ENCODE peak calls at places on chromosomes 16 and 17, in seven cellular contexts. One of them, this sample, is unnamed.

GRCh38 chr17:57165754-57166153 is 80.7 kb downstream of the AKAP1 start:
- DNase-seq in MCF 10A: no peak
- DNase-seq in NAMALWA: no peak
- DNase-seq in HTR-8/SVneo: no peak
- DNase-seq in progenitor cell of endocrine pancreas: no peak
- DNase-seq in Caco-2: no peak
- DNase-seq in psoas muscle: no peak
- DNase-seq in this sample: no peak

GRCh38 chr17:78072961-78073360 is 55.6 kb downstream of the TMC6 start:
- DNase-seq in MCF 10A: no peak
- DNase-seq in Caco-2: no peak
- DNase-seq in HTR-8/SVneo: no peak
- DNase-seq in progenitor cell of endocrine pancreas: no peak
- DNase-seq in NAMALWA: no peak
- DNase-seq in psoas muscle: no peak
- DNase-seq in this sample: no peak

GRCh38 chr16:89484923-89485679 is 5.3 kb downstream of the ANKRD11 start:
- DNase-seq in HTR-8/SVneo: no peak
- DNase-seq in MCF 10A: no peak
- DNase-seq in progenitor cell of endocrine pancreas: no peak
- DNase-seq in Caco-2: no peak
- DNase-seq in psoas muscle: no peak
- DNase-seq in NAMALWA: peak; percentile 57
- DNase-seq in this sample: no peak

GRCh38 chr16:30377050-30377811 is 2.6 kb downstream of the MYL11 start:
- DNase-seq in progenitor cell of endocrine pancreas: peak; percentile 76
- DNase-seq in HTR-8/SVneo: no peak
- DNase-seq in psoas muscle: no peak
- DNase-seq in NAMALWA: no peak
- DNase-seq in Caco-2: no peak
- DNase-seq in MCF 10A: no peak
- DNase-seq in this sample: no peak

GRCh38 chr16:46972971-46973456 is 460 bp downstream of the DNAJA2 start:
- DNase-seq in progenitor cell of endocrine pancreas: peak; percentile 33
- DNase-seq in psoas muscle: peak; percentile 37
- DNase-seq in MCF 10A: no peak
- DNase-seq in HTR-8/SVneo: peak; percentile 12
- DNase-seq in NAMALWA: no peak
- DNase-seq in Caco-2: peak; percentile 69
- DNase-seq in this sample: peak; percentile 40

GRCh38 chr16:7185689-7186088 is 147.0 kb upstream of the RBFOX1 start:
- DNase-seq in NAMALWA: no peak
- DNase-seq in Caco-2: peak; percentile 47
- DNase-seq in psoas muscle: no peak
- DNase-seq in MCF 10A: no peak
- DNase-seq in progenitor cell of endocrine pancreas: no peak
- DNase-seq in HTR-8/SVneo: no peak
- DNase-seq in this sample: peak; percentile 54

GRCh38 chr16:81431554-81432353 is 12.9 kb upstream of the CMIP start:
- DNase-seq in progenitor cell of endocrine pancreas: no peak
- DNase-seq in MCF 10A: no peak
- DNase-seq in NAMALWA: no peak
- DNase-seq in Caco-2: no peak
- DNase-seq in HTR-8/SVneo: no peak
- DNase-seq in psoas muscle: no peak
- DNase-seq in this sample: peak; percentile 89

GRCh38 chr17:10117581-10118001 is 80.8 kb downstream of the GAS7 start:
- DNase-seq in Caco-2: no peak
- DNase-seq in NAMALWA: peak; percentile 47
- DNase-seq in HTR-8/SVneo: no peak
- DNase-seq in progenitor cell of endocrine pancreas: no peak
- DNase-seq in psoas muscle: no peak
- DNase-seq in MCF 10A: no peak
- DNase-seq in this sample: no peak

GRCh38 chr16:29653436-29653835 is 9.6 kb upstream of the SPN start:
- DNase-seq in MCF 10A: no peak
- DNase-seq in Caco-2: no peak
- DNase-seq in HTR-8/SVneo: no peak
- DNase-seq in progenitor cell of endocrine pancreas: no peak
- DNase-seq in psoas muscle: no peak
- DNase-seq in NAMALWA: peak; percentile 59
- DNase-seq in this sample: no peak

GRCh38 chr17:67689534-67690177 is 28.1 kb upstream of the NOL11 start:
- DNase-seq in MCF 10A: peak; percentile 68
- DNase-seq in psoas muscle: no peak
- DNase-seq in NAMALWA: peak; percentile 82
- DNase-seq in HTR-8/SVneo: peak; percentile 86
- DNase-seq in progenitor cell of endocrine pancreas: peak; percentile 23
- DNase-seq in Caco-2: no peak
- DNase-seq in this sample: peak; percentile 48

This sample was measured in M059J.